ENCODE peak calls at places on chromosomes 4 and X, in five cellular contexts. Y, E, F, W and L are unnamed samples.

GRCh38 chr4:39706334-39706733 is 8.4 kb downstream of the UBE2K start:
- DNase-seq in Y (no peak), F (no peak), E (peak; percentile 40), W (peak; percentile 85), L (peak; percentile 88)

GRCh38 chrX:327660-328126 is 9.1 kb upstream of the GTPBP6 start:
- DNase-seq in W (no peak), E (no peak), Y (no peak), F (no peak), L (no peak)

GRCh38 chr4:1012031-1012739 is 759 bp downstream of the FGFRL1 start:
- DNase-seq in Y (no peak), E (no peak), W (peak; percentile 35), F (no peak), L (peak; percentile 47)

GRCh38 chrX:44025611-44026010 is 52.4 kb upstream of the NDP start:
- DNase-seq in W (peak; percentile 86), E (no peak), Y (no peak), F (no peak), L (no peak)

GRCh38 chrX:72716766-72717165 is 2.7 kb upstream of the PHKA1 start:
- DNase-seq in E (no peak), Y (no peak), W (no peak), F (no peak), L (no peak)

GRCh38 chrX:5341902-5342301 is 886.8 kb downstream of the NLGN4X start:
- DNase-seq in Y (no peak), E (no peak), W (no peak), F (no peak), L (no peak)

GRCh38 chr4:70676554-70677090 is 10.3 kb upstream of the JCHAIN start:
- DNase-seq in W (no peak), Y (no peak), E (no peak), F (no peak), L (no peak)

GRCh38 chrX:49266536-49267445 is 2.3 kb upstream of the FOXP3 start:
- DNase-seq in Y (no peak), E (no peak), F (no peak), W (no peak), L (no peak)

GRCh38 chr4:152771736-152772533 is 7.6 kb downstream of the TIGD4 start:
- DNase-seq in Y (no peak), F (no peak), W (no peak), E (no peak), L (no peak)

GRCh38 chr4:41185614-41186609 is 28.4 kb downstream of the APBB2 start:
- DNase-seq in W (no peak), Y (no peak), E (no peak), F (no peak), L (peak; percentile 93)
- H3K18ac ChIP-seq in W (no peak overlapping the region), Y (no peak overlapping the region), E (no peak overlapping the region), F (no peak overlapping the region), L (no peak overlapping the region)

DNA sequence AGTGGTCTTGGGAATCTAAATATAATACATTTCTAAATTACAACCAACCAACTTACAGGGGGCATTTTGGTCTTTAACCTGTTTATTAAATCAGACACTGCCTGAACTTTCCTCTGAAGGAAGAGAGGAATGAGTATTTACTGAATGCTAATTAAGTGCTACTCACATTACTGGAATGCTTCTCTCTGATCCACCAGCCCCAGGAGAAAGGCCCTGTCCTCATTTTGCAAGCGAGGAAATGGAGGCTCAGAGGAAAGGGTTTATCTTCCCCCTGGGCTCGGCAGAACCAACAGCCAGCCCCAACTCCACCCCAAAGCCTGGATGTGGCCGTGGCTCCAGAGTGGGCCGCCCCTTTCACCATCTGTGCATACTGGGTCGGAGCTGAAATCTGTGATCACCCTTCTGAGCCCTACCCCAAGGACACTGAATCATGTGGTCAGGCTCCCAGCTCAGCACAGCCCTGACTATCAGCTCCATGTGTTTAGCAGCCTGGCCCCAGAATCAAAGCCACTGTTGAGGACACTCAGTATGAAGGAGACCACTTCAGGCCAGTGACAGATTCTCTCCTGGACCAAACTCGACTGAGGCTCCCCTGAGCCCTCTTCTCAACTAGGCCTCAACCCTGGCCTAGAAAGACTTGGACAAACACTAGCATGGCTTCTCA is 56.7 kb upstream of the ENPP6 start:
- DNase-seq in E (no peak), Y (peak; percentile 22), W (peak; percentile 10), F (no peak), L (peak; percentile 44)
- H2BK120ac ChIP-seq in E (no peak overlapping the region), Y (no peak overlapping the region), W (no peak overlapping the region), F (no peak overlapping the region), L (no peak overlapping the region)

GRCh38 chr4:4395849-4396627 is 9.1 kb downstream of the NSG1 start:
- DNase-seq in F (no peak), Y (peak; percentile 57), W (peak; percentile 96), E (peak; percentile 53), L (peak; percentile 19)

GRCh38 chr4:4401049-4401448 is 14.1 kb downstream of the NSG1 start:
- DNase-seq in W (no peak), Y (no peak), E (no peak), F (no peak), L (no peak)

GRCh38 chr4:4396628-4397440 is 9.9 kb downstream of the NSG1 start:
- DNase-seq in E (no peak), F (no peak), Y (peak; percentile 49), W (peak; percentile 87), L (no peak)

GRCh38 chr4:4397441-4397819 is 10.5 kb downstream of the NSG1 start:
- DNase-seq in E (no peak), F (no peak), Y (no peak), W (no peak), L (no peak)

GRCh38 chr4:4398430-4398829 is 11.5 kb downstream of the NSG1 start:
- DNase-seq in F (no peak), Y (no peak), E (no peak), W (no peak), L (no peak)
- H2BK12ac ChIP-seq in F (no peak overlapping the region), Y (no peak overlapping the region), E (no peak overlapping the region), W (no peak overlapping the region), L (no peak overlapping the region)

GRCh38 chr4:78650106-78651021 is 98.8 kb downstream of the ANXA3 start:
- DNase-seq in F (no peak), W (peak; percentile 92), E (no peak), Y (no peak), L (peak; percentile 73)

GRCh38 chr4:78651250-78651860 is 99.8 kb downstream of the ANXA3 start:
- DNase-seq in E (no peak), W (no peak), F (no peak), Y (no peak), L (peak; percentile 42)

GRCh38 chr4:78653655-78654054 is 102.1 kb downstream of the ANXA3 start:
- DNase-seq in Y (no peak), W (no peak), E (no peak), F (no peak), L (no peak)

GRCh38 chr4:78654809-78655208 is 103.2 kb downstream of the ANXA3 start:
- DNase-seq in Y (no peak), F (no peak), E (no peak), W (no peak), L (no peak)

DNA sequence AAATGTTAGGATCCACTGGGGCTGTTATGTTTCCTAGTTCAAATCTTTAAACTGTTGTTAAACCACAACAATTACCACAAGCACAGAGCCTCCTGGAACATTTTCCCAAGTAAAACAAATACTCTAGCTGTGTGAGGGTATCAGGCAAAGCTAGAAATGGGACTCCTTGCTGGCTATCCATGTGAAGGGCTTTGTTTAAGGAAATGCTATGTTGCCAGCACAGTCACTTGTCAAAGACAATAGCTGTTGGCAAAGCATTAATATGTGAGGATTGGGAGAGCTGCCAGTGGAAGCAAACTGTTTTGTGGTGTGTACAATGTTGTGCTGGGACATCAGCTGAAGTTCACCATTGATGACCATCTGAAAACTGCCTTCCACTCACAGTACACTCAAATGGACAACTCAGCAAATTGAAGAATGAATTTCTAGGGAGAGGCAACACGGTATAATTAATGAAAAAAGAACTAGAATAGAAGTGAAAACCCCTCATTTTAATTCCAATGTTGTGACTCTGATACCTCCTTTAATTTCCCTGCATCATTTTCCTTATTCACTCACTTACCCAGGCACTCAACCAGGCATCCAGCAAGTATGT is 100.8 kb downstream of the ANXA3 start:
- DNase-seq in E (no peak), Y (no peak), W (no peak), F (no peak), L (no peak)
- H3K18ac ChIP-seq in E (no peak overlapping the region), Y (no peak overlapping the region), W (no peak overlapping the region), F (no peak overlapping the region), L (no peak overlapping the region)